ENCODE peak calls at places on chromosomes 6 and 20, in five cellular contexts. P, O, F, K and A are unnamed samples.

GRCh38 chr20:24718696-24719095 is 230.4 kb upstream of the CST7 start:
- DNase-seq in P (no peak), O (no peak), F (no peak), K (no peak), A (no peak)

GRCh38 chr20:63522981-63523611 is 2.5 kb downstream of the PPDPF start:
- DNase-seq in P (no peak), O (no peak), F (no peak), K (peak), A (no peak)

GRCh38 chr20:47677314-47678129 is 107.8 kb downstream of the SULF2 start:
- DNase-seq in P (peak), O (peak), F (peak), K (peak), A (no peak)

GRCh38 chr6:14176429-14176828 is 58.9 kb downstream of the CD83 start:
- DNase-seq in P (no peak), O (no peak), F (no peak), K (no peak), A (no peak)

GRCh38 chr6:127539292-127539691 is 20.2 kb upstream of the MTCL3 start:
- DNase-seq in P (no peak), O (no peak), F (no peak), K (no peak), A (no peak)

GRCh38 chr6:116847234-116847633 is 18.4 kb upstream of the GPRC6A start:
- DNase-seq in P (no peak), O (no peak), F (no peak), K (no peak), A (no peak)

GRCh38 chr6:103516336-103516735 is 1343.4 kb downstream of the HACE1 start:
- DNase-seq in P (no peak), O (peak), F (no peak), K (no peak), A (no peak)

GRCh38 chr6:143620461-143620860 is 57.3 kb upstream of the PHACTR2 start:
- DNase-seq in P (no peak), O (no peak), F (no peak), K (no peak), A (no peak)

GRCh38 chr20:29410805-29411457 is 1846.5 kb upstream of the DEFB115 start:
- DNase-seq in P (no peak), O (no peak), F (peak), K (no peak), A (no peak)

GRCh38 chr6:65701325-65701724 is 5.7 kb downstream of the EYS start:
- DNase-seq in P (no peak), O (no peak), F (no peak), K (no peak), A (no peak)

GRCh38 chr6:43789447-43789846 is 19.4 kb downstream of the VEGFA start:
- DNase-seq in P (no peak), O (no peak), F (no peak), K (no peak), A (no peak)

GRCh38 chr20:45080867-45081616 is 19.9 kb downstream of the KCNS1 start:
- DNase-seq in P (no peak), O (no peak), F (no peak), K (no peak), A (no peak)

GRCh38 chr6:128657181-128657580 is 136.8 kb upstream of the PTPRK start:
- DNase-seq in P (no peak), O (no peak), F (no peak), K (no peak), A (no peak)

GRCh38 chr20:555933-556332 is 12.3 kb upstream of the CSNK2A1 start:
- DNase-seq in P (no peak), O (no peak), F (no peak), K (no peak), A (no peak)

GRCh38 chr20:51906049-51906448 is 103.7 kb upstream of the SALL4 start:
- DNase-seq in P (no peak), O (no peak), F (no peak), K (peak), A (no peak)

GRCh38 chr20:52924411-52925271 is 47.5 kb upstream of the TSHZ2 start:
- DNase-seq in P (peak), O (no peak), F (no peak), K (no peak), A (no peak)

GRCh38 chr6:154738561-154738961 is 5.3 kb downstream of the SCAF8 start:
- DNase-seq in P (no peak), O (no peak), F (no peak), K (no peak), A (no peak)

GRCh38 chr6:121691126-121691540 is 255.7 kb downstream of the GJA1 start:
- DNase-seq in P (no peak), O (no peak), F (no peak), K (no peak), A (no peak)

GRCh38 chr6:120005292-120005976 is 655.9 kb upstream of the MAN1A1 start:
- DNase-seq in P (no peak), O (no peak), F (no peak), K (no peak), A (no peak)

GRCh38 chr6:692858-693736 is at the start of gene EXOC2:
- DNase-seq in P (peak), O (peak), F (peak), K (peak), A (peak)

GRCh38 chr6:125793280-125793679 is 2.5 kb downstream of the NCOA7 start:
- DNase-seq in P (no peak), O (no peak), F (no peak), K (no peak), A (no peak)

GRCh38 chr6:38612386-38612965 is 27.3 kb downstream of the BTBD9 start:
- DNase-seq in P (no peak), O (no peak), F (no peak), K (no peak), A (no peak)

GRCh38 chr6:15058200-15059070 is 187.4 kb upstream of the JARID2 start:
- DNase-seq in P (no peak), O (no peak), F (no peak), K (no peak), A (no peak)